ENCODE peak calls at places on chromosome 1, in ten cellular contexts. S is GM23338, C is SK-N-SH, Q is pancreas, Z is cardiac muscle cell, W is aorta, P is body of pancreas, I is OCI-LY7, B is mucosa of descending colon, H is right lobe of liver. Y is an unnamed sample.

GRCh38 chr1:235018161-235018560 is 110.5 kb downstream of the TOMM20 start:
- DNase-seq in S (no peak), C (no peak), Q (no peak), Z (peak; percentile 96), W (peak; percentile 67), P (no peak), I (no peak), B (no peak), H (no peak), Y (no peak)

GRCh38 chr1:30852026-30852425 is 56.5 kb downstream of the SDC3 start:
- DNase-seq in S (no peak), C (no peak), Q (peak; percentile 48), Z (peak; percentile 86), W (peak; percentile 78), P (peak; percentile 67), I (no peak), B (peak; percentile 78), H (peak; percentile 90), Y (peak; percentile 83)

GRCh38 chr1:91572044-91572443 is 71.4 kb downstream of the CDC7 start:
- DNase-seq in S (no peak), C (no peak), Q (no peak), Z (no peak), W (no peak), P (no peak), I (peak; percentile 67), B (no peak), H (no peak), Y (no peak)

GRCh38 chr1:46215504-46215903 is 12.4 kb downstream of the LURAP1 start:
- DNase-seq in S (no peak), C (no peak), Q (no peak), Z (no peak), W (no peak), P (no peak), I (no peak), B (no peak), H (no peak), Y (no peak)

GRCh38 chr1:233959089-233959488 is 54.6 kb downstream of the SLC35F3 start:
- DNase-seq in S (no peak), C (no peak), Q (no peak), Z (no peak), W (no peak), P (no peak), I (no peak), B (no peak), H (no peak), Y (no peak)

GRCh38 chr1:248686815-248687214 is 15.8 kb downstream of the OR14I1 start:
- DNase-seq in S (no peak), C (peak; percentile 14), Q (no peak), Z (no peak), W (no peak), P (no peak), I (peak; percentile 6), B (peak; percentile 46), H (no peak), Y (no peak)

GRCh38 chr1:15244813-15245212 is 2.2 kb upstream of the FHAD1 start:
- DNase-seq in S (peak; percentile 56), C (no peak), Q (no peak), Z (no peak), W (no peak), P (no peak), I (no peak), B (no peak), H (no peak), Y (no peak)

GRCh38 chr1:223828162-223828848 is 17.4 kb downstream of the TP53BP2 start:
- DNase-seq in S (no peak), C (no peak), Q (no peak), Z (no peak), W (no peak), P (no peak), I (no peak), B (no peak), H (no peak), Y (no peak)

GRCh38 chr1:37392051-37392450 is 82.3 kb upstream of the ZC3H12A start:
- DNase-seq in S (no peak), C (peak; percentile 28), Q (no peak), Z (no peak), W (no peak), P (no peak), I (no peak), B (no peak), H (no peak), Y (no peak)

GRCh38 chr1:27576846-27577245 is 27.1 kb downstream of the AHDC1 start:
- DNase-seq in S (no peak), C (no peak), Q (no peak), Z (no peak), W (no peak), P (no peak), I (no peak), B (no peak), H (no peak), Y (no peak)

GRCh38 chr1:233019083-233019482 is 68.7 kb downstream of the NTPCR start:
- DNase-seq in S (no peak), C (no peak), Q (no peak), Z (no peak), W (no peak), P (no peak), I (no peak), B (no peak), H (no peak), Y (no peak)

GRCh38 chr1:244414543-244414942 is 37.2 kb downstream of the ADSS2 start:
- DNase-seq in S (no peak), C (no peak), Q (no peak), Z (peak; percentile 77), W (no peak), P (no peak), I (no peak), B (no peak), H (no peak), Y (no peak)

GRCh38 chr1:100924212-100924611 is 28.3 kb downstream of the SLC30A7 start:
- DNase-seq in S (no peak), C (no peak), Q (no peak), Z (peak; percentile 34), W (no peak), P (no peak), I (no peak), B (no peak), H (no peak), Y (no peak)

GRCh38 chr1:9996624-9997582 is at the start of gene RBP7:
- DNase-seq in S (peak; percentile 63), C (peak; percentile 75), Q (peak; percentile 30), Z (no peak), W (no peak), P (peak; percentile 21), I (no peak), B (peak; percentile 22), H (peak; percentile 35), Y (peak; percentile 6)

GRCh38 chr1:62682531-62682930 is 5.7 kb downstream of the DOCK7 start:
- DNase-seq in S (no peak), C (no peak), Q (no peak), Z (peak; percentile 27), W (no peak), P (no peak), I (no peak), B (no peak), H (no peak), Y (no peak)

GRCh38 chr1:204286841-204287387 is 72.8 kb downstream of the PLEKHA6 start:
- DNase-seq in S (no peak), C (peak; percentile 51), Q (peak; percentile 67), Z (peak; percentile 30), W (peak; percentile 79), P (peak; percentile 67), I (peak; percentile 17), B (peak; percentile 34), H (peak; percentile 65), Y (no peak)

GRCh38 chr1:36035154-36035553 is 48.7 kb upstream of the TEKT2 start:
- DNase-seq in S (no peak), C (no peak), Q (no peak), Z (no peak), W (no peak), P (no peak), I (no peak), B (no peak), H (no peak), Y (no peak)
- H3K36me3 ChIP-seq in S (peaks cover 5% of the 10 kb centered on the region), C (peaks cover 54% of the 10 kb centered on the region), Q (no peaks in the 10 kb centered on the region), Z (peaks cover 23% of the 10 kb centered on the region), W (no peaks in the 10 kb centered on the region), P (no peaks in the 10 kb centered on the region), I (peaks cover 55% of the 10 kb centered on the region), B (no peaks in the 10 kb centered on the region), H (no peaks in the 10 kb centered on the region), Y (peaks cover 18% of the 10 kb centered on the region)

DNA sequence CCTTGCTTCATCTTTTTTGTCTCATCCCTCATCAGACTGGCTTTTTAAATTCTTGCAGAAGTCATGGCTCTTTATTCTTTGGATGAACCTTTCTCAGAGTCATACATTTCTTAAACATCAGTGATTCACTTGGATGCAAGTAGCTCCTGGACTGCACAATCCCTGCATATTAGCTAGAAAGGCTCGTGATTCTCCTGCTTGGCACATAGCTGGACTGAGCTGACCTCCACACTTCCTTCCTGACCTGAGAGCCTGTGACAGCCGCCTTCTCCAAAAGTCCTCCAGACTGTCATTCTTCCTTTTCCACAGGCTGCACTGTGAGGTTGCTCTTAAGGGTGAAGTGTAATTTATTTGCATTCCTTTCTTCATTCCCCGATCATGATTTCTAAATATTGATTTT is 109.4 kb downstream of the RGL1 start:
- DNase-seq in S (no peak), C (no peak), Q (no peak), Z (peak; percentile 43), W (no peak), P (no peak), I (no peak), B (no peak), H (no peak), Y (no peak)
- H3K36me3 ChIP-seq in S (no peaks in the 10 kb centered on the region), C (peaks cover 21% of the 10 kb centered on the region), Q (no peaks in the 10 kb centered on the region), Z (peaks cover 56% of the 10 kb centered on the region), W (peaks cover 3% of the 10 kb centered on the region), P (no peaks in the 10 kb centered on the region), I (no peaks in the 10 kb centered on the region), B (no peaks in the 10 kb centered on the region), H (no peaks in the 10 kb centered on the region), Y (peaks cover 21% of the 10 kb centered on the region)

GRCh38 chr1:229536982-229537381 is 21.5 kb downstream of the ABCB10 start:
- DNase-seq in S (peak; percentile 12), C (no peak), Q (no peak), Z (no peak), W (no peak), P (no peak), I (no peak), B (no peak), H (no peak), Y (no peak)
- H3K36me3 ChIP-seq in S (peaks cover 5% of the 10 kb centered on the region), C (peaks cover 36% of the 10 kb centered on the region), Q (peaks cover 14% of the 10 kb centered on the region), Z (peaks cover 29% of the 10 kb centered on the region), W (peaks cover 5% of the 10 kb centered on the region), P (no peaks in the 10 kb centered on the region), I (peaks cover 65% of the 10 kb centered on the region), B (no peaks in the 10 kb centered on the region), H (peaks cover 1% of the 10 kb centered on the region), Y (peaks cover 3% of the 10 kb centered on the region)

DNA sequence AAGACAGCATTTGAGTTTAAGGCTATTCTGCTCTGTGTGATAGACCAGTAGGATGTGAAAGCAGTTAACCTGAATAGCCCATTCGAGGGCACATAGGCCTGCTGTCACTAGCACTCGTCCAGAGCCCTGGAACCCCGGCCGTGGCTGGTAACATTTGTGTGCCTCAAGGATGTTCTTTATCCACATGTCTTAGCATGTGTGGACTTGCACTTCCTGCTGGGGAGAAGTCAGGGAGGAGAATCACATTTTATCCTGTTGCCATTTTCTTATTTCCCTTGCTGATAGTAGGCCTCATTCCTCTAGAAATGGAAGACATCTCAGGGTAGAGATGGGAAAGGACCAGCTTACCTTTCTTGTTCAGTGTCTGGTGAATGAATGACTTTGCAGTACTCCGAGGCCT is 54.7 kb downstream of the VPS13D start:
- DNase-seq in S (no peak), C (no peak), Q (no peak), Z (no peak), W (no peak), P (no peak), I (no peak), B (no peak), H (no peak), Y (no peak)
- H3K36me3 ChIP-seq in S (peaks cover 10% of the 10 kb centered on the region), C (peaks cover 24% of the 10 kb centered on the region), Q (peaks cover 3% of the 10 kb centered on the region), Z (peaks cover 10% of the 10 kb centered on the region), W (peaks cover 2% of the 10 kb centered on the region), P (no peaks in the 10 kb centered on the region), I (peaks cover 65% of the 10 kb centered on the region), B (no peaks in the 10 kb centered on the region), H (peaks cover 3% of the 10 kb centered on the region), Y (peaks cover 96% of the 10 kb centered on the region)